ENCODE peak calls at places on chromosome 14, in seven cellular contexts. One of them, this sample, is unnamed.

GRCh38 chr14:37168721-37169120 is 3.7 kb downstream of the SLC25A21 start:
- DNase-seq in ascending aorta: no peak
- DNase-seq in esophagus squamous epithelium: no peak
- DNase-seq in lung: no peak
- DNase-seq in mucosa of descending colon: peak
- DNase-seq in AG10803: no peak
- DNase-seq in omental fat pad: no peak
- DNase-seq in this sample: no peak

GRCh38 chr14:67331368-67332125 is 28.1 kb downstream of the ATP6V1D start:
- DNase-seq in esophagus squamous epithelium: no peak
- DNase-seq in AG10803: peak
- DNase-seq in mucosa of descending colon: no peak
- DNase-seq in ascending aorta: no peak
- DNase-seq in omental fat pad: no peak
- DNase-seq in lung: no peak
- DNase-seq in this sample: no peak

GRCh38 chr14:29098625-29099024 is 332.0 kb downstream of the FOXG1 start:
- DNase-seq in esophagus squamous epithelium: no peak
- DNase-seq in AG10803: no peak
- DNase-seq in omental fat pad: no peak
- DNase-seq in lung: no peak
- DNase-seq in ascending aorta: no peak
- DNase-seq in mucosa of descending colon: no peak
- DNase-seq in this sample: no peak

GRCh38 chr14:67908061-67908767 is 88.6 kb downstream of the RAD51B start:
- DNase-seq in ascending aorta: no peak
- DNase-seq in omental fat pad: no peak
- DNase-seq in AG10803: peak
- DNase-seq in lung: no peak
- DNase-seq in mucosa of descending colon: no peak
- DNase-seq in esophagus squamous epithelium: no peak
- DNase-seq in this sample: no peak

GRCh38 chr14:78403278-78403815 is 233.2 kb downstream of the NRXN3 start:
- DNase-seq in lung: no peak
- DNase-seq in esophagus squamous epithelium: no peak
- DNase-seq in mucosa of descending colon: no peak
- DNase-seq in ascending aorta: no peak
- DNase-seq in omental fat pad: no peak
- DNase-seq in AG10803: no peak
- DNase-seq in this sample: no peak

GRCh38 chr14:22981090-22982012 is 1.0 kb downstream of the AJUBA start:
- DNase-seq in ascending aorta: no peak
- DNase-seq in mucosa of descending colon: no peak
- DNase-seq in lung: no peak
- DNase-seq in omental fat pad: no peak
- DNase-seq in AG10803: no peak
- DNase-seq in esophagus squamous epithelium: no peak
- DNase-seq in this sample: peak

GRCh38 chr14:92040431-92041040 is 677 bp upstream of the TRIP11 start:
- DNase-seq in esophagus squamous epithelium: no peak
- DNase-seq in AG10803: peak
- DNase-seq in ascending aorta: no peak
- DNase-seq in mucosa of descending colon: peak
- DNase-seq in omental fat pad: no peak
- DNase-seq in lung: no peak
- DNase-seq in this sample: peak

GRCh38 chr14:65704412-65704811 is 291.9 kb downstream of the FUT8 start:
- DNase-seq in esophagus squamous epithelium: no peak
- DNase-seq in omental fat pad: no peak
- DNase-seq in ascending aorta: no peak
- DNase-seq in lung: no peak
- DNase-seq in mucosa of descending colon: no peak
- DNase-seq in AG10803: peak
- DNase-seq in this sample: no peak

GRCh38 chr14:89773644-89774316 is 180.8 kb downstream of the EFCAB11 start:
- DNase-seq in lung: peak
- DNase-seq in AG10803: no peak
- DNase-seq in ascending aorta: no peak
- DNase-seq in esophagus squamous epithelium: peak
- DNase-seq in omental fat pad: no peak
- DNase-seq in mucosa of descending colon: peak
- DNase-seq in this sample: peak

GRCh38 chr14:71686677-71687076 is 245.6 kb upstream of the RGS6 start:
- DNase-seq in esophagus squamous epithelium: no peak
- DNase-seq in lung: no peak
- DNase-seq in AG10803: peak
- DNase-seq in mucosa of descending colon: no peak
- DNase-seq in ascending aorta: no peak
- DNase-seq in omental fat pad: no peak
- DNase-seq in this sample: no peak

GRCh38 chr14:71551291-71551955 is 380.8 kb upstream of the RGS6 start:
- DNase-seq in AG10803: peak
- DNase-seq in ascending aorta: no peak
- DNase-seq in lung: no peak
- DNase-seq in omental fat pad: no peak
- DNase-seq in esophagus squamous epithelium: no peak
- DNase-seq in mucosa of descending colon: no peak
- DNase-seq in this sample: no peak

GRCh38 chr14:89265229-89265628 is 151.8 kb downstream of the FOXN3 start:
- DNase-seq in omental fat pad: no peak
- DNase-seq in mucosa of descending colon: no peak
- DNase-seq in AG10803: no peak
- DNase-seq in lung: no peak
- DNase-seq in esophagus squamous epithelium: no peak
- DNase-seq in ascending aorta: no peak
- DNase-seq in this sample: no peak

GRCh38 chr14:103679351-103679750 is 35.9 kb downstream of the XRCC3 start:
- DNase-seq in AG10803: peak
- DNase-seq in lung: no peak
- DNase-seq in esophagus squamous epithelium: no peak
- DNase-seq in mucosa of descending colon: peak
- DNase-seq in ascending aorta: no peak
- DNase-seq in omental fat pad: no peak
- DNase-seq in this sample: peak

GRCh38 chr14:80310950-80311349 is 99.6 kb upstream of the DIO2 start:
- DNase-seq in AG10803: peak
- DNase-seq in mucosa of descending colon: no peak
- DNase-seq in lung: no peak
- DNase-seq in ascending aorta: no peak
- DNase-seq in omental fat pad: no peak
- DNase-seq in esophagus squamous epithelium: no peak
- DNase-seq in this sample: no peak

GRCh38 chr14:74762917-74763802 is at the start of gene YLPM1:
- DNase-seq in lung: peak
- DNase-seq in omental fat pad: peak
- DNase-seq in AG10803: peak
- DNase-seq in mucosa of descending colon: peak
- DNase-seq in esophagus squamous epithelium: peak
- DNase-seq in ascending aorta: peak
- DNase-seq in this sample: peak

GRCh38 chr14:68145539-68145938 is 326.0 kb downstream of the RAD51B start:
- DNase-seq in ascending aorta: no peak
- DNase-seq in esophagus squamous epithelium: no peak
- DNase-seq in AG10803: no peak
- DNase-seq in omental fat pad: no peak
- DNase-seq in lung: no peak
- DNase-seq in mucosa of descending colon: no peak
- DNase-seq in this sample: no peak

GRCh38 chr14:104116544-104117340 is 21.6 kb upstream of the KIF26A start:
- DNase-seq in omental fat pad: no peak
- DNase-seq in lung: peak
- DNase-seq in AG10803: no peak
- DNase-seq in esophagus squamous epithelium: no peak
- DNase-seq in mucosa of descending colon: peak
- DNase-seq in ascending aorta: no peak
- DNase-seq in this sample: no peak

GRCh38 chr14:76941544-76942287 is 86.8 kb downstream of the IRF2BPL start:
- DNase-seq in omental fat pad: no peak
- DNase-seq in lung: no peak
- DNase-seq in esophagus squamous epithelium: no peak
- DNase-seq in ascending aorta: no peak
- DNase-seq in AG10803: no peak
- DNase-seq in mucosa of descending colon: no peak
- DNase-seq in this sample: no peak

GRCh38 chr14:91862417-91862816 is 4.9 kb downstream of the TC2N start:
- DNase-seq in ascending aorta: no peak
- DNase-seq in AG10803: no peak
- DNase-seq in lung: no peak
- DNase-seq in omental fat pad: no peak
- DNase-seq in esophagus squamous epithelium: no peak
- DNase-seq in mucosa of descending colon: no peak
- DNase-seq in this sample: no peak

GRCh38 chr14:51730094-51730493 is 78.4 kb downstream of the FRMD6 start:
- DNase-seq in mucosa of descending colon: no peak
- DNase-seq in esophagus squamous epithelium: no peak
- DNase-seq in omental fat pad: no peak
- DNase-seq in lung: no peak
- DNase-seq in ascending aorta: no peak
- DNase-seq in AG10803: no peak
- DNase-seq in this sample: no peak
- TF ChIP-seq CTCF in mucosa of descending colon: no peak
- TF ChIP-seq CTCF in esophagus squamous epithelium: no peak
- TF ChIP-seq CTCF in omental fat pad: no peak
- TF ChIP-seq CTCF in lung: no peak
- TF ChIP-seq CTCF in ascending aorta: no peak
- TF ChIP-seq CTCF in AG10803: no peak
- TF ChIP-seq CTCF in this sample: no peak

DNA sequence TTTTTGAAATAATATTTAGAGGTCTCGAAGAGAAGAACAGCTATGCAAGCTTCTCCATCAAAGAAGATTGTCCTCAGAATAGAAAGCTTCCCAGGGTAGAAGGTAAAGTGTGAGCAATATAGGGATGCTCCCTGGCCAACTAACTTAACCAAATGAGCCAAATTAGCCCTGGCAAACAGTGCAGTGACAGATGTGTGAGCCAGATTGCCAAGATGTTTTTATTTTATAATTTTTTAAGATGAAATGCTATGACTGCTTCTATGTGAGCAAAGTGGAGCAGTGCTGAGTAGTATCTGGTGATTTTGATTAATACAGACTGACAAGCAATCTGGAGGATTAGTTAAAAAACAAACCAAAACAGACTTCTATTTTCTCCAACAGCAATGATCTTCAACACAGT is 202.1 kb downstream of the NOVA1 start:
- DNase-seq in AG10803: no peak
- DNase-seq in ascending aorta: no peak
- DNase-seq in lung: no peak
- DNase-seq in omental fat pad: no peak
- DNase-seq in mucosa of descending colon: no peak
- DNase-seq in esophagus squamous epithelium: no peak
- DNase-seq in this sample: no peak
- TF ChIP-seq CTCF in AG10803: no peak
- TF ChIP-seq CTCF in ascending aorta: no peak
- TF ChIP-seq CTCF in lung: no peak
- TF ChIP-seq CTCF in omental fat pad: no peak
- TF ChIP-seq CTCF in mucosa of descending colon: no peak
- TF ChIP-seq CTCF in esophagus squamous epithelium: no peak
- TF ChIP-seq CTCF in this sample: no peak

GRCh38 chr14:54565236-54566151 is 1.4 kb upstream of the SAMD4A start:
- DNase-seq in ascending aorta: peak
- DNase-seq in AG10803: peak
- DNase-seq in lung: peak
- DNase-seq in omental fat pad: peak
- DNase-seq in mucosa of descending colon: peak
- DNase-seq in esophagus squamous epithelium: peak
- DNase-seq in this sample: peak
- TF ChIP-seq CTCF in ascending aorta: peak
- TF ChIP-seq CTCF in AG10803: peak
- TF ChIP-seq CTCF in lung: no peak
- TF ChIP-seq CTCF in omental fat pad: no peak
- TF ChIP-seq CTCF in mucosa of descending colon: no peak
- TF ChIP-seq CTCF in esophagus squamous epithelium: peak
- TF ChIP-seq CTCF in this sample: peak

GRCh38 chr14:31068235-31068634 is 42.1 kb upstream of the STRN3 start:
- DNase-seq in AG10803: peak
- DNase-seq in esophagus squamous epithelium: no peak
- DNase-seq in omental fat pad: no peak
- DNase-seq in ascending aorta: no peak
- DNase-seq in lung: no peak
- DNase-seq in mucosa of descending colon: no peak
- DNase-seq in this sample: no peak
- TF ChIP-seq CTCF in AG10803: no peak
- TF ChIP-seq CTCF in esophagus squamous epithelium: no peak
- TF ChIP-seq CTCF in omental fat pad: no peak
- TF ChIP-seq CTCF in ascending aorta: no peak
- TF ChIP-seq CTCF in lung: no peak
- TF ChIP-seq CTCF in mucosa of descending colon: no peak
- TF ChIP-seq CTCF in this sample: no peak

GRCh38 chr14:44966601-44967336 is 4.8 kb downstream of the TOGARAM1 start:
- DNase-seq in esophagus squamous epithelium: no peak
- DNase-seq in mucosa of descending colon: no peak
- DNase-seq in omental fat pad: no peak
- DNase-seq in AG10803: no peak
- DNase-seq in lung: no peak
- DNase-seq in ascending aorta: no peak
- DNase-seq in this sample: no peak

GRCh38 chr14:44961730-44962572 is at the start of the genes KLHL28 and TOGARAM1:
- DNase-seq in esophagus squamous epithelium: peak
- DNase-seq in mucosa of descending colon: peak
- DNase-seq in omental fat pad: peak
- DNase-seq in AG10803: peak
- DNase-seq in ascending aorta: peak
- DNase-seq in lung: peak
- DNase-seq in this sample: peak

GRCh38 chr14:44962573-44963528 is 861 bp downstream of the TOGARAM1 start:
- DNase-seq in ascending aorta: no peak
- DNase-seq in lung: peak
- DNase-seq in AG10803: peak
- DNase-seq in omental fat pad: no peak
- DNase-seq in esophagus squamous epithelium: no peak
- DNase-seq in mucosa of descending colon: peak
- DNase-seq in this sample: peak

GRCh38 chr14:44961151-44961729 is 507 bp downstream of the KLHL28 start:
- DNase-seq in mucosa of descending colon: peak
- DNase-seq in ascending aorta: no peak
- DNase-seq in omental fat pad: no peak
- DNase-seq in lung: peak
- DNase-seq in esophagus squamous epithelium: no peak
- DNase-seq in AG10803: peak
- DNase-seq in this sample: peak

GRCh38 chr14:44963775-44964380 is 1.9 kb downstream of the TOGARAM1 start:
- DNase-seq in lung: no peak
- DNase-seq in mucosa of descending colon: no peak
- DNase-seq in omental fat pad: no peak
- DNase-seq in AG10803: peak
- DNase-seq in esophagus squamous epithelium: no peak
- DNase-seq in ascending aorta: no peak
- DNase-seq in this sample: no peak
- TF ChIP-seq CTCF in lung: no peak
- TF ChIP-seq CTCF in mucosa of descending colon: no peak
- TF ChIP-seq CTCF in omental fat pad: no peak
- TF ChIP-seq CTCF in AG10803: peak
- TF ChIP-seq CTCF in esophagus squamous epithelium: no peak
- TF ChIP-seq CTCF in ascending aorta: no peak
- TF ChIP-seq CTCF in this sample: no peak

This sample was measured in endothelial cell.